ENCODE peak calls at places on chromosomes 1 and 21, in ten cellular contexts. R is tibial artery; G is GM23248; X is tibial nerve; O is HAP-1; Z is left lung; P is BJ; E is coronary artery; N is K562; M is CD8-positive, alpha-beta memory T cell. H is an unnamed sample.

GRCh38 chr1:212433577-212434462 is 1.1 kb downstream of the NENF start:
- DNase-seq in R (no peak), G (peak), X (no peak), O (no peak), Z (no peak), P (no peak), E (no peak), N (no peak), M (no peak), H (no peak)

GRCh38 chr1:154851392-154852177 is 18.5 kb downstream of the KCNN3 start:
- DNase-seq in R (no peak), G (no peak), X (no peak), O (no peak), Z (no peak), P (no peak), E (no peak), N (peak), M (no peak), H (no peak)

GRCh38 chr1:186442651-186443114 is 18.2 kb downstream of the PDC start:
- DNase-seq in R (no peak), G (peak), X (no peak), O (no peak), Z (no peak), P (no peak), E (no peak), N (no peak), M (no peak), H (peak)

GRCh38 chr1:231610392-231610791 is 16.2 kb upstream of the DISC1 start:
- DNase-seq in R (no peak), G (no peak), X (no peak), O (no peak), Z (peak), P (no peak), E (no peak), N (no peak), M (no peak), H (no peak)

GRCh38 chr1:19315378-19316206 is 3.5 kb downstream of the SLC66A1 start:
- DNase-seq in R (peak), G (peak), X (no peak), O (no peak), Z (no peak), P (no peak), E (no peak), N (no peak), M (no peak), H (no peak)

GRCh38 chr1:198935371-198935921 is 296.6 kb downstream of the PTPRC start:
- DNase-seq in R (no peak), G (peak), X (peak), O (peak), Z (peak), P (peak), E (no peak), N (no peak), M (peak), H (peak)

GRCh38 chr1:215156232-215156631 is 73.7 kb downstream of the KCNK2 start:
- DNase-seq in R (no peak), G (peak), X (no peak), O (no peak), Z (no peak), P (no peak), E (no peak), N (no peak), M (no peak), H (no peak)

GRCh38 chr1:224116131-224116530 is 2.2 kb downstream of the FBXO28 start:
- DNase-seq in R (no peak), G (peak), X (no peak), O (peak), Z (no peak), P (no peak), E (no peak), N (peak), M (no peak), H (peak)

GRCh38 chr1:12179111-12179519 is 12.3 kb downstream of the TNFRSF1B start:
- DNase-seq in R (no peak), G (no peak), X (no peak), O (no peak), Z (no peak), P (no peak), E (no peak), N (no peak), M (peak), H (peak)

GRCh38 chr1:100188617-100189016 is 10.6 kb upstream of the LRRC39 start:
- DNase-seq in R (no peak), G (peak), X (no peak), O (peak), Z (no peak), P (peak), E (no peak), N (no peak), M (no peak), H (no peak)

GRCh38 chr1:76122260-76122659 is 47.7 kb downstream of the ST6GALNAC3 start:
- DNase-seq in R (no peak), G (no peak), X (no peak), O (no peak), Z (peak), P (no peak), E (no peak), N (no peak), M (no peak), H (no peak)

GRCh38 chr1:11787251-11787803 is 18.4 kb downstream of the MTHFR start:
- DNase-seq in R (peak), G (peak), X (peak), O (no peak), Z (peak), P (no peak), E (no peak), N (no peak), M (no peak), H (no peak)

GRCh38 chr1:151905070-151905442 is 4.3 kb downstream of the THEM4 start:
- DNase-seq in R (no peak), G (no peak), X (no peak), O (no peak), Z (no peak), P (no peak), E (no peak), N (no peak), M (peak), H (no peak)

GRCh38 chr21:31187499-31187898 is 149.2 kb upstream of the KRTAP19-8 start:
- DNase-seq in R (no peak), G (no peak), X (no peak), O (no peak), Z (no peak), P (no peak), E (no peak), N (no peak), M (no peak), H (no peak)

GRCh38 chr1:226405411-226405988 is 2.4 kb downstream of the PARP1 start:
- DNase-seq in R (no peak), G (no peak), X (no peak), O (peak), Z (no peak), P (no peak), E (peak), N (no peak), M (no peak), H (no peak)

DNA sequence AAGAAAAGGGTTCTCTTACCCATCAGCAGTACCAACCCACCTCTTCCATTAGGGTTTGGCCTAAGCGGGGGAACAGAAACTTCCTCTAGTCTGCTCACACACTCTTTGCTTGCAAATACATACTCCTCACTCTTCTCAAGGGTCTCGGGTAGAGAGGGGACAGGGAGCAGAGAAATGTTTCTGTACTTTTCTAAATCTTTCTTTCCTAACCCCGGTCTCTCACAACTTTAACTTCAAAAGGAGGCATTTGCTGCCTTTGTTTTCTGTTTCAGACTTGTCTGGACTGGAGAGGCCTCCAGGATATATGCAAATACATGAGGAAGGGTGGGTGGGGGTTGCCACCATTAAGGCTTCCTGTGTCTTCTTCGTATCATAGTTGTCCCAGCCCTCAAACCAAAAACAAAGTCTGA is 10.5 kb upstream of the LAX1 start:
- DNase-seq in R (no peak), G (no peak), X (no peak), O (no peak), Z (no peak), P (no peak), E (no peak), N (no peak), M (no peak), H (no peak)
- H3K4me3 ChIP-seq in R (no peak), G (no peak), X (no peak), O (no peak), Z (no peak), P (no peak), E (no peak), N (no peak), M (peak), H (no peak)

GRCh38 chr1:162709132-162709860 is 77.0 kb downstream of the DDR2 start:
- DNase-seq in R (no peak), G (no peak), X (no peak), O (no peak), Z (no peak), P (no peak), E (no peak), N (no peak), M (no peak), H (no peak)
- H3K4me3 ChIP-seq in R (no peak), G (no peak), X (no peak), O (no peak), Z (no peak), P (no peak), E (no peak), N (no peak), M (no peak), H (no peak)

GRCh38 chr1:114746450-114747121 is 11.2 kb downstream of the CSDE1 start:
- DNase-seq in R (no peak), G (no peak), X (no peak), O (no peak), Z (no peak), P (no peak), E (no peak), N (no peak), M (no peak), H (no peak)
- H3K4me3 ChIP-seq in R (no peak), G (no peak), X (no peak), O (no peak), Z (no peak), P (no peak), E (no peak), N (no peak), M (no peak), H (no peak)

GRCh38 chr1:74197657-74198552 is at the start of the genes FPGT and LRRIQ3:
- DNase-seq in R (peak), G (peak), X (peak), O (peak), Z (peak), P (peak), E (peak), N (peak), M (peak), H (peak)

GRCh38 chr1:74195339-74195738 is 2.6 kb downstream of the LRRIQ3 start:
- DNase-seq in R (no peak), G (no peak), X (no peak), O (no peak), Z (no peak), P (no peak), E (no peak), N (no peak), M (no peak), H (no peak)

GRCh38 chr1:74197255-74197654 is 721 bp downstream of the LRRIQ3 start:
- DNase-seq in R (no peak), G (no peak), X (no peak), O (no peak), Z (no peak), P (no peak), E (no peak), N (no peak), M (no peak), H (no peak)

GRCh38 chr1:74193908-74194307 is 4.1 kb downstream of the LRRIQ3 start:
- DNase-seq in R (peak), G (peak), X (no peak), O (no peak), Z (no peak), P (no peak), E (no peak), N (no peak), M (no peak), H (no peak)

GRCh38 chr1:74199504-74199903 is 1.5 kb downstream of the FPGT start:
- DNase-seq in R (no peak), G (peak), X (no peak), O (no peak), Z (no peak), P (no peak), E (no peak), N (no peak), M (no peak), H (no peak)
- H3K4me3 ChIP-seq in R (no peak), G (peak), X (no peak), O (no peak), Z (no peak), P (no peak), E (peak), N (peak), M (no peak), H (no peak)

GRCh38 chr1:200373811-200374231 is 36.0 kb downstream of the ZNF281 start:
- DNase-seq in R (no peak), G (no peak), X (no peak), O (peak), Z (no peak), P (no peak), E (no peak), N (no peak), M (no peak), H (no peak)
- H3K4me3 ChIP-seq in R (no peak), G (peak), X (no peak), O (no peak), Z (no peak), P (no peak), E (no peak), N (no peak), M (no peak), H (no peak)

GRCh38 chr1:108961752-108962486 is 1.4 kb downstream of the CLCC1 start:
- DNase-seq in R (no peak), G (no peak), X (no peak), O (no peak), Z (no peak), P (no peak), E (no peak), N (no peak), M (no peak), H (no peak)

GRCh38 chr1:108960719-108961118 is 2.6 kb downstream of the CLCC1 start:
- DNase-seq in R (no peak), G (no peak), X (no peak), O (no peak), Z (no peak), P (no peak), E (no peak), N (no peak), M (no peak), H (no peak)

GRCh38 chr1:108963052-108963686 is at the start of gene CLCC1:
- DNase-seq in R (peak), G (peak), X (peak), O (peak), Z (peak), P (peak), E (peak), N (peak), M (peak), H (peak)

GRCh38 chr1:108961198-108961597 is 2.1 kb downstream of the CLCC1 start:
- DNase-seq in R (no peak), G (no peak), X (no peak), O (no peak), Z (no peak), P (no peak), E (no peak), N (no peak), M (peak), H (no peak)

GRCh38 chr1:108962681-108963051 is 618 bp downstream of the CLCC1 start:
- DNase-seq in R (no peak), G (peak), X (no peak), O (no peak), Z (no peak), P (no peak), E (no peak), N (no peak), M (no peak), H (no peak)
- H3K4me3 ChIP-seq in R (peak), G (peak), X (peak), O (peak), Z (peak), P (peak), E (peak), N (peak), M (peak), H (peak)

GRCh38 chr1:45820797-45821196 is 17.4 kb downstream of the MAST2 start:
- DNase-seq in R (no peak), G (peak), X (no peak), O (no peak), Z (no peak), P (no peak), E (no peak), N (no peak), M (no peak), H (no peak)
- H3K4me3 ChIP-seq in R (no peak), G (no peak), X (no peak), O (no peak), Z (no peak), P (no peak), E (no peak), N (no peak), M (no peak), H (no peak)

GRCh38 chr1:201259476-201260235 is 23.6 kb upstream of the PKP1 start:
- DNase-seq in R (no peak), G (peak), X (no peak), O (no peak), Z (no peak), P (no peak), E (no peak), N (no peak), M (no peak), H (no peak)

GRCh38 chr1:201261771-201262547 is 21.3 kb upstream of the PKP1 start:
- DNase-seq in R (no peak), G (peak), X (no peak), O (no peak), Z (no peak), P (no peak), E (no peak), N (no peak), M (no peak), H (no peak)

GRCh38 chr1:201258763-201259230 is 24.5 kb upstream of the PKP1 start:
- DNase-seq in R (no peak), G (no peak), X (no peak), O (no peak), Z (no peak), P (no peak), E (no peak), N (no peak), M (no peak), H (no peak)

GRCh38 chr1:201260648-201261311 is 22.5 kb upstream of the PKP1 start:
- DNase-seq in R (no peak), G (no peak), X (no peak), O (no peak), Z (no peak), P (no peak), E (no peak), N (no peak), M (no peak), H (no peak)

GRCh38 chr1:201260236-201260591 is 23.1 kb upstream of the PKP1 start:
- DNase-seq in R (no peak), G (peak), X (no peak), O (no peak), Z (no peak), P (no peak), E (no peak), N (no peak), M (no peak), H (no peak)
- H3K4me3 ChIP-seq in R (no peak), G (peak), X (no peak), O (no peak), Z (no peak), P (no peak), E (peak), N (no peak), M (no peak), H (no peak)